ENCODE peak calls at places on chromosome 13, in four cellular contexts. One of them, this sample, is unnamed.
A peak's percentile ranks its signal among the peaks of the same experiment; 100 is the strongest.

GRCh38 chr13:31327157-31327556 is 127.4 kb downstream of the B3GLCT start:
- DNase-seq in esophagus squamous epithelium: no peak
- DNase-seq in suprapubic skin: no peak
- DNase-seq in AG04449: no peak
- DNase-seq in this sample: no peak

GRCh38 chr13:49908637-49909036 is 27.5 kb downstream of the SPRYD7 start:
- DNase-seq in esophagus squamous epithelium: no peak
- DNase-seq in suprapubic skin: no peak
- DNase-seq in AG04449: no peak
- DNase-seq in this sample: no peak

GRCh38 chr13:35741657-35742056 is 265.2 kb upstream of the MAB21L1 start:
- DNase-seq in esophagus squamous epithelium: no peak
- DNase-seq in suprapubic skin: no peak
- DNase-seq in AG04449: no peak
- DNase-seq in this sample: no peak

GRCh38 chr13:42969558-42970172 is 22.4 kb downstream of the EPSTI1 start:
- DNase-seq in esophagus squamous epithelium: no peak
- DNase-seq in suprapubic skin: peak; percentile 86
- DNase-seq in AG04449: no peak
- DNase-seq in this sample: peak; percentile 72

GRCh38 chr13:49627831-49628652 is at the start of gene ARL11:
- DNase-seq in esophagus squamous epithelium: peak; percentile 50
- DNase-seq in suprapubic skin: no peak
- DNase-seq in AG04449: no peak
- DNase-seq in this sample: peak; percentile 90

GRCh38 chr13:92362717-92363116 is 863.9 kb upstream of the GPC6 start:
- DNase-seq in esophagus squamous epithelium: no peak
- DNase-seq in suprapubic skin: no peak
- DNase-seq in AG04449: no peak
- DNase-seq in this sample: no peak

GRCh38 chr13:26475176-26476110 is 82.0 kb upstream of the WASF3 start:
- DNase-seq in esophagus squamous epithelium: no peak
- DNase-seq in suprapubic skin: no peak
- DNase-seq in AG04449: no peak
- DNase-seq in this sample: no peak

GRCh38 chr13:52786747-52787146 is 47.1 kb upstream of the CNMD start:
- DNase-seq in esophagus squamous epithelium: no peak
- DNase-seq in suprapubic skin: no peak
- DNase-seq in AG04449: no peak
- DNase-seq in this sample: no peak

GRCh38 chr13:49636705-49637104 is 8.4 kb downstream of the ARL11 start:
- DNase-seq in esophagus squamous epithelium: no peak
- DNase-seq in suprapubic skin: no peak
- DNase-seq in AG04449: no peak
- DNase-seq in this sample: no peak

DNA sequence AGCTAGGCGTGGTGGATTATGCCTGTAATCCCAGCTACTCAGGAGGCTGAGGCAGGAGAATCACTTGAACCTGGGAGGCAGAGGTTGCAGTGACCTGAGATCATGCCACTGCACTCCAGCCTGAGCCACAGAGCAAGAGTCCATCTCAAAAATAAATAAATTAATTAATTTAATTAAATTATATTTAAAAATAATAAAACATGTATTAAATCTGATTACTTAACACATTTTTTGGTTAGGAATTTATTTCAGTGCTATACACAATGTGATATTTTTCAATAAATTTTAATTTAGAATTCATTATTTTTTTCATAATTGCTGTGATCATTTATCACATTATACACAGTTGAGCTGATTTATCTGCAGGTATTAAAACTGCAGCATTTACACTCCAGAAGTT is 1101.5 kb upstream of the MIR17HG start:
- DNase-seq in esophagus squamous epithelium: no peak
- DNase-seq in suprapubic skin: no peak
- DNase-seq in AG04449: no peak
- DNase-seq in this sample: no peak
- TF ChIP-seq CTCF in esophagus squamous epithelium: no peak
- TF ChIP-seq CTCF in suprapubic skin: no peak
- TF ChIP-seq CTCF in AG04449: no peak
- TF ChIP-seq CTCF in this sample: no peak

DNA sequence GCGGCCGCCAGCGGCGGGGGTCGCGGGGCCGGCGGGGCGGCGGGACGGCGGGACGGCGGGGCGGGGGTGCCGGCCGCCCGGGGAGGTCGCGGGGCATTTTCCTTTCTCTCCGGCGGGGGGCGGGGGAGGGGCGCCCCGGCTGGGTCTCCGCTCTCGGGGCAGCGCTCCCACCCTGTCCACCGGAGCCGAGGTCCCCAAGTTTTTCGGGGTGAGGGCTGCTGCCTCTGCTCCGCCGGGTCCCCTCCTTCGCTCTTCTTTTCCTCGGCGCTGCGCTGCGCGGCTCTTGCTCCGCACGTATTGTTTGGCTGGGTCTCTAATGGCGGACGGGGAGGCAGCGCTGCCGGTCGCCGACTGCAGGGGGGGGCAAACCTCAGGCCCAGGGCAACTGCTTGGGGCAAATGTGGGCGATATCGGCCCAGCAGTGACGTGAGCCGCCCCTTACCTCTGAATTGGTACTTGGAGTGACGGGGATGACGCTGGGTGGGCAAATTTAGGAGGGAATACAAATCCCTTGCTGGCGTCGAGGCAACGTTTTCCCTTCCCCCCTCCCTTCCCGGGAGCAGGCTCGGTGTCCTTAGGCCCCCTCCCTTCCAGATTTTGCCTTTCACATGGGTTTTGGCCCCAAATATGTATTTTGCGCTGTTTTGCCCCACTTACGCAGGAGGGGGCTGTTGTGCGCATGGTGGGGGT is 759 bp downstream of the ZMYM2 start:
- DNase-seq in esophagus squamous epithelium: peak; percentile 7
- DNase-seq in suprapubic skin: peak; percentile 79
- DNase-seq in AG04449: no peak
- DNase-seq in this sample: peak; percentile 57
- TF ChIP-seq CTCF in esophagus squamous epithelium: no peak
- TF ChIP-seq CTCF in suprapubic skin: peak; percentile 5
- TF ChIP-seq CTCF in AG04449: peak; percentile 24
- TF ChIP-seq CTCF in this sample: peak; percentile 8

DNA sequence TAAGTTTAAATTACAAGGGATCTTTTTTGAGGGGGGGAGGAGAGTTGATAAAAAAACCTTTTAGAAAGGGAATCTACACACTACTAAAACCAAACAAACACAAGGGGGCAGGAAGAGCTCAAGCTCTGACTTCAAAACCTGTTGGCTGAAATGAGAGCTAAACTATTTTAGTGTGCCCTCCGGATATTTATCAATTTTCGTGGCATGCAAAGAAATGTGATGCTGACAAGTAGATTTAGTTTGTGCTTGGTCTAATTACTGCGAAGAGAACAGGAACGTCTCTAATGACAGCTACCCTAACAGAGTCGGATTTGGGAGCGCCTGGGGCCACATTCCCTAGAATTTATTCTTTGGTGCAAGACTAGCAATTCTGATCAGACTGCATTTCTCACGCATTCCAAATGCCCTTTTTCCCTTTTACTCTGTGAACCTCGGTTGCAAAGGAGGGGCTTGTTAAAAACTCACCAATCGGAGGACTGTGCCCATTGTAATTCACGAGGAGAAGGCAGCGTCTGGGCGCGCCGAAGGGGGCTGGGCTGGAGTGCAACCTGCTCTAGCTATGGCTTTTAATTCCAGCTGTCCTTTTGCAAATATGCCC is 804 bp upstream of the FREM2 start:
- DNase-seq in esophagus squamous epithelium: no peak
- DNase-seq in suprapubic skin: no peak
- DNase-seq in AG04449: no peak
- DNase-seq in this sample: no peak
- TF ChIP-seq CTCF in esophagus squamous epithelium: no peak
- TF ChIP-seq CTCF in suprapubic skin: no peak
- TF ChIP-seq CTCF in AG04449: no peak
- TF ChIP-seq CTCF in this sample: peak; percentile 13

GRCh38 chr13:53941588-53942190 is 913.1 kb downstream of the OLFM4 start:
- DNase-seq in esophagus squamous epithelium: no peak
- DNase-seq in suprapubic skin: no peak
- DNase-seq in AG04449: no peak
- DNase-seq in this sample: no peak

GRCh38 chr13:53946500-53946899 is 917.9 kb downstream of the OLFM4 start:
- DNase-seq in esophagus squamous epithelium: no peak
- DNase-seq in suprapubic skin: peak; percentile 29
- DNase-seq in AG04449: no peak
- DNase-seq in this sample: no peak
- TF ChIP-seq CTCF in esophagus squamous epithelium: no peak
- TF ChIP-seq CTCF in suprapubic skin: no peak
- TF ChIP-seq CTCF in AG04449: no peak
- TF ChIP-seq CTCF in this sample: no peak

DNA sequence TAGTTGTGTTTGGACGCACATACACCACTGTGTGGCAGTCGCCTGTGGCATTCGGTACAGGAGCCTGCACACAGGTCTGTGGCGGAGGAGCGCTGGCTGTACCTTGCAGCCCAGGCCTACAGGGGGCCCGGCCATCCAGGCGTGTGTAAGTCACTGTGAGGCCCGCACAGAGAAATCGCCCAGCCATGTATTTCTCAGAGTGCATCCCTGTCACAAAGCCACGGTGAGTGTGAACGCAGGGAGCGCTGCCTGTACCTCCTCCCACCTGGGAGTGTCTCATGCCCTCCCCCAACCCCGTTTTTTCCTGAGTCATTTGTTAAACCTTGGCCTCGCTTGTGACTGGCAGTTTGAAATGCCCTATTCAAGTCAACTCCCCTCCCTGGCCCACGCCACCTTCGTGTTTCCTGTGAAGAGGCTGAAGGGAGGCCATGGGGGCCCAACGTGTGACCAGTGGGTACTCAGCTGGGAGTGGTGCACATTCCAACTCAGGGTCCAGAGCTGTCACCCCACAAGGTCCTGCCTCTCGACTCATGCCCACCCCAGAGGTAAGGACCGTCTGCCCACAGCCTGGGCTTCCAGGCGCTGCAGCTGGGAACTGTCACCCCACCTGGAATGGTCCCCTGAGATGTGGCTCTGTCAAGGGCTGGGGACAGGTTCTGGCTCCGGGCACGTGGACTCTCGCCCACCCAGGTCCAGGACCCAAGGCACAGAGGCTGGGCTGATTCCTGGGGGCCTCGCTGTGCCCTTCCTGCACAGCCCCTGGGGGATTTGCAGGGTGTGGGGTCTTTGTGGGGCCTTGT is 11.6 kb upstream of the RASA3 start:
- DNase-seq in esophagus squamous epithelium: no peak
- DNase-seq in suprapubic skin: peak; percentile 64
- DNase-seq in AG04449: no peak
- DNase-seq in this sample: peak; percentile 60
- TF ChIP-seq CTCF in esophagus squamous epithelium: no peak
- TF ChIP-seq CTCF in suprapubic skin: no peak
- TF ChIP-seq CTCF in AG04449: peak; percentile 12
- TF ChIP-seq CTCF in this sample: peak; percentile 57

GRCh38 chr13:28505543-28506135 is 10.7 kb upstream of the FLT1 start:
- DNase-seq in esophagus squamous epithelium: no peak
- DNase-seq in suprapubic skin: no peak
- DNase-seq in AG04449: no peak
- DNase-seq in this sample: no peak
- TF ChIP-seq CTCF in esophagus squamous epithelium: no peak
- TF ChIP-seq CTCF in suprapubic skin: no peak
- TF ChIP-seq CTCF in AG04449: no peak
- TF ChIP-seq CTCF in this sample: no peak